ENCODE peak calls at places on chromosomes 13 and 19, in five cellular contexts. Q is fibroblast of mammary gland; X is dorsolateral prefrontal cortex; C is GM20000; W is CD8-positive, alpha-beta T cell. L is an unnamed sample.
A peak's percentile ranks its signal among the peaks of the same experiment; 100 is the strongest.

GRCh38 chr19:55474269-55475265 is 1.9 kb upstream of the ZNF628 start:
- DNase-seq in X (no peak), C (no peak), W (no peak), Q (no peak), L (no peak)

GRCh38 chr19:52987221-52987620 is 24.5 kb upstream of the ZNF816 start:
- DNase-seq in W (no peak), C (no peak), Q (no peak), X (no peak), L (no peak)

GRCh38 chr19:44890366-44891015 is 563 bp upstream of the TOMM40 start:
- DNase-seq in X (peak; percentile 99), W (peak; percentile 100), C (peak; percentile 91), Q (peak; percentile 100), L (peak; percentile 100)

GRCh38 chr13:30872685-30873443 is 33.2 kb upstream of the MEDAG start:
- DNase-seq in X (no peak), W (no peak), Q (peak; percentile 93), C (no peak), L (peak; percentile 68)

GRCh38 chr19:743168-743687 is 7.7 kb upstream of the MISP start:
- DNase-seq in W (no peak), Q (no peak), C (no peak), X (no peak), L (no peak)

GRCh38 chr19:42378225-42378929 is 11.7 kb downstream of the CNFN start:
- DNase-seq in W (no peak), Q (no peak), C (no peak), X (no peak), L (no peak)

GRCh38 chr19:27746691-27747380 is 1466.1 kb downstream of the UQCRFS1 start:
- DNase-seq in W (no peak), Q (peak; percentile 28), C (no peak), X (peak; percentile 19), L (peak; percentile 50)

GRCh38 chr13:108777421-108778420 is 148.3 kb downstream of the MYO16 start:
- DNase-seq in Q (peak; percentile 41), X (no peak), C (no peak), W (no peak), L (no peak)

GRCh38 chr19:13252569-13253335 is 102.5 kb downstream of the IER2 start:
- DNase-seq in X (no peak), C (no peak), W (no peak), Q (no peak), L (no peak)

GRCh38 chr13:107907065-107907464 is 308.3 kb downstream of the LIG4 start:
- DNase-seq in Q (no peak), X (no peak), C (no peak), W (no peak), L (no peak)

GRCh38 chr19:57820599-57820998 is 5.9 kb upstream of the ZNF552 start:
- DNase-seq in W (no peak), Q (no peak), X (no peak), C (no peak), L (no peak)

GRCh38 chr13:42696191-42696590 is 85.2 kb upstream of the FAM216B start:
- DNase-seq in Q (peak; percentile 77), W (no peak), X (no peak), C (no peak), L (peak; percentile 71)

GRCh38 chr19:30174357-30174645 is 197.9 kb upstream of the ZNF536 start:
- DNase-seq in C (no peak), Q (no peak), W (no peak), X (no peak), L (no peak)

GRCh38 chr13:20610006-20610405 is 43.0 kb downstream of the IFT88 start:
- DNase-seq in C (no peak), X (no peak), Q (no peak), W (no peak), L (no peak)

GRCh38 chr19:42024622-42025111 is 30.6 kb upstream of the ATP1A3 start:
- DNase-seq in W (no peak), X (no peak), Q (no peak), C (no peak), L (peak; percentile 74)

GRCh38 chr13:110272227-110272626 is 34.7 kb downstream of the COL4A1 start:
- DNase-seq in X (no peak), W (no peak), Q (no peak), C (no peak), L (no peak)

GRCh38 chr13:61128850-61129645 is 286.6 kb downstream of the PCDH20 start:
- DNase-seq in X (no peak), W (no peak), Q (no peak), C (no peak), L (no peak)

GRCh38 chr13:45518525-45519235 is 53.9 kb downstream of the COG3 start:
- DNase-seq in X (no peak), W (no peak), C (no peak), Q (peak; percentile 71), L (peak; percentile 66)

GRCh38 chr19:55460670-55461258 is 678 bp downstream of the ISOC2 start:
- DNase-seq in X (no peak), W (no peak), C (peak; percentile 80), Q (peak; percentile 88), L (peak; percentile 91)

GRCh38 chr19:31548941-31549340 is 199.7 kb upstream of the TSHZ3 start:
- DNase-seq in X (no peak), W (no peak), C (no peak), Q (peak; percentile 54), L (peak; percentile 53)
- TF ChIP-seq CTCF in X (peak; percentile 37), W (no peak), C (no peak), Q (peak; percentile 73), L (peak; percentile 73)

GRCh38 chr19:2235396-2236284 is 489 bp downstream of the PLEKHJ1 start:
- DNase-seq in X (no peak), Q (no peak), W (no peak), C (no peak), L (no peak)
- TF ChIP-seq CTCF in X (no peak), Q (no peak), W (no peak), C (no peak), L (no peak)

DNA sequence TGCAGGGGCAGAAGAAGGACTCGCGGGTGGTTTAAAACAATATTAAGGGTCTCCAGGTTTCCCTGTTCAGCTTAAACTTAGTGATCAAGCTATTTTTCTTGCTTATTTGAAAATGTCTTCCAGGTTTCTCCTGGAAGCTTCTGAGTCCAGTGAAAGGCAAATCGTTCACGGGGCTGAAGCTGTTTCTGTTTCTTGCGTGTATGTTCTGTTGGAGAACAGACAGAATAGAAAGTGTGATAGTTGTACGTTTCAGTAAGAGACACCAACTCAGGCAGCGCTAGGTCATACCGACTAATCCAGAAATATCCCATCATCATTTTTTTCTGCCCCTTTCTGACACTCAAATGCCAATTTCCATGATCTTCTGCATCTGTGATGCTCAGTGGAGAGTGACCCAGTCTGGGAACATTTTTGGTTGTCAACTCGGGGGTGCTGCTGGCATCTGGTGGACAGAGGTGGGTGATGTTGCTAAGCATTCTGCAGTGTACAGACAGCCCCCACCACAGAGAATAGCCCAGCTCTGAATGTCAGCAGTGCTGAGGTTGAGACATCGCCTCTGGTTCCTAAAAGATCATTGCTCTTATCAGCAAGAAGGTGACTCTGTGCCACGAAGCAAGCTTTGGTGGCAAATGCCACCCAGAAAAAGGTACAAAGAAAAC is 4.3 kb downstream of the KLF2 start:
- DNase-seq in W (peak; percentile 83), Q (no peak), C (no peak), X (no peak), L (peak; percentile 30)
- TF ChIP-seq CTCF in W (no peak), Q (no peak), C (no peak), X (no peak), L (no peak)

DNA sequence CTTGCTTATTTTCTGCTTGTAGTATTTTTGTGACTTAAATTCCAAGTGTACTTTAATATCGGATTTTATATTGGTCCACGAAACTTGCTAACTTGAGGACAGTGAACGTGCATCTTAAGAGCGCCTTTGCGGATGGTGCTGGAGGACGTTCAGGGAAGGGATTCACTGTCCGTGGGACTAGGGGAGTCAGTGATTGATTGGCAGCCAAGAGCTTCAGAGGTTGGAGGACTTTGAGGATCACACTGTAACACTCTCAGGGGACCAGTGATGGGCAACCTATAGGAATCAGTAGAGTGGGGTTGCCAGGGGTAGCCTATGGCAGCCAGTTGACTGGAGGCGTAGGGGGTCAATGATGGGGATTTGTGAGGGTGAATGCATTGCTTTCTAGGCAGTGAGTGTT is 516 bp downstream of the ZNF175 start:
- DNase-seq in X (no peak), Q (no peak), C (no peak), W (no peak), L (peak; percentile 19)
- TF ChIP-seq CTCF in X (no peak), Q (no peak), C (no peak), W (no peak), L (no peak)

DNA sequence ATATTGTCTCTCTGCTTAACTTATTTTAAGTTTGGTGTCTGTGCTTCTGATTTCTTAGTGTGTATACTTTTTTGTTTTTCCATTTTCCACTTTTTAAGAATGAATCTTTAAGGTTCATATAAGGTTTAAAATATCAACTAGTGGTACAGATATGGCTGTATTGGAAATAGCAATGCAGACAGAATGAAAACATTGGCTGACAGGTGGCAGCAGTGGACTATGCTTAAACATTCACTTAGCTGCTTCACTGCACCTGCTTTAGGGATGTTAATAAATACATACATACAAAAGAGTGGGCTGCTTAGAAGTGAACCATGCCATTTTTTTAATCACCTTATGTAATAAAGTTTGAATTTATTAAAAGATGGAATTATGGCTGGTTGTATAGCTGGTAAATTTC is 27.3 kb downstream of the TM9SF2 start:
- DNase-seq in C (peak; percentile 25), Q (no peak), W (peak; percentile 24), X (no peak), L (no peak)
- TF ChIP-seq CTCF in C (peak; percentile 16), Q (no peak), W (peak; percentile 32), X (peak; percentile 23), L (peak; percentile 2)

DNA sequence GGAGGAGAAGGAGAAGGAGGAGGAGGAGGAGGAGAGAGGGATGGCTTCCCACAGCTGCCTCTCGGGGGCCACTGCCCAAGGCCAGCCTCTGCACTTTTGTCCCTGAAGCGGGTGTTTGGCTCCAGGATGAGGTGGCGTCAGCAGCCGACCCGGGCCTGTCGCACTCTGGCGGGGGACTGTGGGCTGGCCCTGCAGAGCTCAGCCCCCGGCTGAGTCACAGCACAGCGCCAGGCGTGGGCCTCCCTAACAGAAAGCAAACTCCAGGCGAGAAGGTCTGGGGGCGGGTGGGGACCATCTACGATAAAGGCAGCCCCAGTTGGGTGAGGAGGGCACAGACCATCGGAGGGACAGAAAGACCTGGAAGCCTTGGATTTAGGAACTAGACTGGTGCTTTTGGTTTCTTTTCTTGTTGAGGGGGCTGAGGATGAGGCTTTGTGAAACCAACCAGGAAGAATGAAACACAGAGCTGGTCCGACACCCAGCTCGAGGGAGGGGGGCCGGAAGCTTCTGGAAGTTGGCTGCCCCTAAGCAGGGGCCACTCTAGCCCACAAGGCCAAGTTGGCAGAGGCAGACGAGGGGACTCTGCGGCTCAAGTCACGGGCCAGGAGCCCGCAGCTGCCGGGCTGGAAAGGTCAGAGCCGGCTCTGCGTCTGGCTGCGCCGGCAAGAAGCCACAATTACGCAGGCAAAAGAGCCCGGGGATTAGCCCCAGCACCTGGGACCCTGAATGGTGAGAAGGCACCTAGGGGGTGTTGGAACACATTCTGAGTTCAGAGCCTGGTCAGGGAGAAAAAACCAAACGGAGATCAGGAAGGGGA is 18.2 kb downstream of the LSM4 start:
- DNase-seq in X (peak; percentile 52), W (peak; percentile 89), C (peak; percentile 89), Q (peak; percentile 86), L (peak; percentile 94)
- TF ChIP-seq CTCF in X (no peak), W (no peak), C (no peak), Q (no peak), L (no peak)

GRCh38 chr19:36652958-36653357 is 13.7 kb downstream of the ZNF461 start:
- DNase-seq in C (no peak), W (no peak), X (no peak), Q (no peak), L (no peak)
- TF ChIP-seq CTCF in C (no peak), W (no peak), X (no peak), Q (no peak), L (no peak)

L was measured in foreskin fibroblast.